ENCODE peak calls at places on chromosome 10, in four cellular contexts. D is lower lobe of right lung; J is Jurkat, Clone E6-1; Q is WERI-Rb-1. W is an unnamed sample.

GRCh38 chr10:98308602-98309365 is 40.8 kb upstream of the LOXL4 start:
- DNase-seq in J (no peak), Q (peak; percentile 66), D (no peak), W (no peak)

GRCh38 chr10:90884414-90884813 is 12.6 kb downstream of the RPP30 start:
- DNase-seq in Q (no peak), D (no peak), J (no peak), W (no peak)

GRCh38 chr10:13006037-13006436 is 4.5 kb upstream of the CCDC3 start:
- DNase-seq in J (no peak), D (no peak), Q (no peak), W (no peak)

GRCh38 chr10:23198940-23199767 is 7.0 kb downstream of the PTF1A start:
- DNase-seq in D (no peak), J (no peak), Q (peak; percentile 16), W (no peak)

GRCh38 chr10:70693619-70694286 is 21.4 kb downstream of the ADAMTS14 start:
- DNase-seq in J (no peak), D (no peak), Q (no peak), W (no peak)

GRCh38 chr10:12965571-12965970 is 35.9 kb downstream of the CCDC3 start:
- DNase-seq in D (no peak), Q (no peak), J (no peak), W (no peak)

GRCh38 chr10:96360331-96360730 is 1.5 kb upstream of the OPALIN start:
- DNase-seq in J (no peak), D (no peak), Q (no peak), W (no peak)

GRCh38 chr10:130466271-130466997 is 330.2 kb downstream of the GLRX3 start:
- DNase-seq in D (no peak), Q (no peak), J (no peak), W (no peak)

GRCh38 chr10:132712291-132712690 is 73.7 kb downstream of the NKX6-2 start:
- DNase-seq in Q (no peak), J (no peak), D (peak; percentile 10), W (no peak)

GRCh38 chr10:22301193-22301592 is 15.0 kb upstream of the COMMD3 start:
- DNase-seq in Q (peak; percentile 47), J (no peak), D (no peak), W (no peak)

GRCh38 chr10:48767752-48768450 is 83.2 kb downstream of the WDFY4 start:
- DNase-seq in D (no peak), Q (no peak), J (no peak), W (no peak)

GRCh38 chr10:89341136-89341535 is 13.3 kb downstream of the IFIT3 start:
- DNase-seq in D (no peak), Q (no peak), J (no peak), W (no peak)

GRCh38 chr10:72889391-72889831 is 4.1 kb upstream of the OIT3 start:
- DNase-seq in Q (no peak), J (no peak), D (no peak), W (no peak)

GRCh38 chr10:26029858-26030257 is 95.8 kb downstream of the MYO3A start:
- DNase-seq in J (no peak), Q (no peak), D (no peak), W (no peak)

GRCh38 chr10:90885176-90885575 is 13.4 kb downstream of the RPP30 start:
- DNase-seq in D (no peak), J (no peak), Q (no peak), W (no peak)

DNA sequence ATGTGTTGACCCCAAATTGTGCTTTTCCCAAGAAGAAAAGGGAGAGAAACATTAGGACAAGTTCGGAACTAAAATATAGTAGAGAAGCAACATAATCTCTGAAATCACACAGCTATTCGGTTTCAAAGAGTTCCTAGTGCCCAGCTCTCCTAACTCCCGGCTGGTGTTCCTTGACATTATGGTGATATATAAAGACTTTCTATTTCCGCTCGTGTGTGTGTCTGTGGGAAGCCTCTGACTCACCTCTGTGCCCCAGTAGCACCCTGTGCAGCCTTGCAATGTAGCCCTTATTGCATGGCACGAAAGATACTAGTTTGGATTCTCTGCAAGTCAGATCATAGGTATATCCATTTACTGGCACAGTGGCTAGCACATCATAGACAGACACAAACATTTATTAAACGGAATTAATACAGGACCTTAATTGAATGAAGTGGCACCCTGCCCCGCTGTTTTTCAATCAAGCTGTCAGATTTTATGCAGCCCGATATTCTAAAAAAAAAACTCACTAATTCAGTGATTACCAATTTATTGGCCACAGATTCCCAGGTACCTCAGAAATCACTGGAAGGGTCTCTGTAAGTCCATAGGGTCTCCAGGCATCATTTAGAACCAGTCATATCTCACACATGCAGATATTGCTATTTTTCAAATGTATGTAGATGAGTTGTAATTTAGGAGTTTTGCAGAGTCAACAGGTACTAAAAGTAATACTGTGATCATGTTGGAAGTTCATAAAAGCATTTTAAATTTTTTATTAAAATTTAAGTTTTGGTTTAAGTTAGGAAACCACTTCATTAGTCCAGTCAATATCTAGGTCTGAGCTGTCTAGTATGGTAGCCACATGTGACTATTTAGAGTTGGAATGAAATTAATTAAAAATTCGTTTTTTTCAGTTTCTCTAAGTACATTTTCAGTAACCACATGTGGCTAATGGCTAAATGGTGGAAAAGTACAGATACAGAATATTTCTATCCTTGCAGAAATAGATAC is 43.3 kb downstream of the SFTPD start:
- DNase-seq in D (no peak), Q (no peak), J (no peak), W (no peak)
- H3K4me3 ChIP-seq in D (peak overlapping the region; percentile 66), Q (peak overlapping the region; percentile 78), J (no peak overlapping the region), W (no peak overlapping the region)

GRCh38 chr10:24307173-24307572 is 98.2 kb downstream of the KIAA1217 start:
- DNase-seq in J (no peak), D (no peak), Q (no peak), W (no peak)

GRCh38 chr10:24303522-24304310 is 94.8 kb downstream of the KIAA1217 start:
- DNase-seq in J (no peak), Q (no peak), D (no peak), W (no peak)

GRCh38 chr10:24306507-24306875 is 97.6 kb downstream of the KIAA1217 start:
- DNase-seq in J (no peak), Q (no peak), D (no peak), W (no peak)

GRCh38 chr10:24307696-24308476 is 98.9 kb downstream of the KIAA1217 start:
- DNase-seq in D (no peak), J (no peak), Q (no peak), W (no peak)

DNA sequence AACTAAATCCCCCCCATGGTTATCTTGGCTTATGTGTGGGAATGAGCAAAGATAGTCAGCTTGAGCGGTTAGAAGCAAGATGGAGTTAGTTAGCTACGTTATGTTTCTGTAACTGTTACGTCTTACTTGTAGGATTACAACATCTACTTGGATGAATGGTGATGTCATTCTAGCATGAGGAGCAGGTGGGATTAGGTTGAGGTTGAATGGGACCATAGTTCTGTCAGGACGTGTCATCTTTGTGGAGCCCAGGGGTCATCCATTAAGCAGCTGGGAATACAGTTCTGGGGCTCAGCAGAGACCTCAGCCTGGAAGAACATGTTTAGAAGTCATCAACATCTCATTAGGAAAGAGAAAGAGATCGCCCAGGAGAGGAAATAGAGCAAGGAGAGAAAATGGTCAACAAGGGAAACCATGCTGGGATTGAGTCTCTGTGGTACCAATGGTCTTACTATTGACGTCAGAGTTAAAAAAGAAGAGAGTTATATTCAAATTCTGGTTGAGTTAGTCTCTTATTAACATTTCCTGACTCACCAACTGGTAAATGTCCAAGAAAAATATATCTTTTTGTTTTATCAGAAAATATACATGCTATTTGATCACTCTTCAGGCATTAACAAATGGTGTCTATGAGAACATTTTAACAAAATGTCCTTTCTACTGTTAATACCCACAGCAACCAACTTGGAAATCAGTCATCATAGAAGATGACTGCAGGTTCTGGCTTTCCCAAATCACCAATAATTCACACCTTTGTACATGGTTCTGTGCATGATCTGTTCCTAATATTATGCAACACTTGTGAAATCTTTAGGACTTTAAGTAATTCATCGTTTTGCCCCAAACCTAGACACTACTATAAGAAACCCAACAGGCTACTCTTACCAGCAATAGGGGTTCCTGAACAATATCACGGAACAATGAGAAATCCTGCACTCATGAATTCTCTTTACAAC is 96.9 kb downstream of the KIAA1217 start:
- DNase-seq in D (no peak), J (no peak), Q (no peak), W (no peak)
- H3K4me3 ChIP-seq in D (no peak overlapping the region), J (no peak overlapping the region), Q (no peak overlapping the region), W (no peak overlapping the region)

GRCh38 chr10:109883859-109884771 is 39.2 kb downstream of the XPNPEP1 start:
- DNase-seq in D (peak; percentile 56), Q (peak; percentile 81), J (peak; percentile 47), W (peak; percentile 81)
- H3K4me3 ChIP-seq in D (no peak overlapping the region), Q (no peak overlapping the region), J (no peak overlapping the region), W (no peak overlapping the region)

GRCh38 chr10:92689663-92690210 is at the start of gene HHEX:
- DNase-seq in Q (peak; percentile 65), D (peak; percentile 84), J (no peak), W (peak; percentile 74)

GRCh38 chr10:92692085-92692671 is 2.4 kb downstream of the HHEX start:
- DNase-seq in J (no peak), D (no peak), Q (no peak), W (no peak)

GRCh38 chr10:92691591-92692084 is 1.9 kb downstream of the HHEX start:
- DNase-seq in J (no peak), D (peak; percentile 84), Q (no peak), W (peak; percentile 30)

GRCh38 chr10:92690211-92691041 is 671 bp downstream of the HHEX start:
- DNase-seq in Q (no peak), J (peak; percentile 24), D (peak; percentile 84), W (no peak)

DNA sequence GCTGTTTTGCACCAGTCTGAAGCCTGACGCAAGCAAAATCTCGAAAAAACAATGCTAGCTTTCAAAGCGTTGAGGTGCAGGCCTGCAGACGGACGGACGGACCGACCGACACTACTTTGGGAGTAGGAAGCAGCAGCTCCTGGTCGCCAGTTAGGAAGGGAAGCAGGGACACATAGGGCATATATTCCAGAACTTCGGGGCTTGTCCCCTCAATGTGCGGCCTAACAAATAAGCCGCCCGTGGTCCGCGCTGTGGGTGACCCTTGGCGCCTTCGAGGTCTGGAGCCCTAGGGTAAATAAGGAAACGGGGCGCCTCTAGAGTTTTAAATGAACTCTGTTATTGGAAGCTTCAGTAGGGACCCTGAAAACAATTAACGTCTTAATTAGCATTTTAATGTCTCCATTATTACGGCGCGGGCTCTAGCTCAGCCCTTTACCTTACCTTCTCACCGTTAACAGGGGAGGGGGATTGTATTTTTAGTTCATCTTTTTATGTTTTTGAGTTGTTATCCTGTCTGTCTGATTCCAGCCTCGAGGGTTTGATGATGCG is 1.4 kb downstream of the HHEX start:
- DNase-seq in J (no peak), Q (no peak), D (peak; percentile 60), W (no peak)
- H3K4me3 ChIP-seq in J (no peak overlapping the region), Q (no peak overlapping the region), D (peak overlapping the region; percentile 73), W (no peak overlapping the region)

DNA sequence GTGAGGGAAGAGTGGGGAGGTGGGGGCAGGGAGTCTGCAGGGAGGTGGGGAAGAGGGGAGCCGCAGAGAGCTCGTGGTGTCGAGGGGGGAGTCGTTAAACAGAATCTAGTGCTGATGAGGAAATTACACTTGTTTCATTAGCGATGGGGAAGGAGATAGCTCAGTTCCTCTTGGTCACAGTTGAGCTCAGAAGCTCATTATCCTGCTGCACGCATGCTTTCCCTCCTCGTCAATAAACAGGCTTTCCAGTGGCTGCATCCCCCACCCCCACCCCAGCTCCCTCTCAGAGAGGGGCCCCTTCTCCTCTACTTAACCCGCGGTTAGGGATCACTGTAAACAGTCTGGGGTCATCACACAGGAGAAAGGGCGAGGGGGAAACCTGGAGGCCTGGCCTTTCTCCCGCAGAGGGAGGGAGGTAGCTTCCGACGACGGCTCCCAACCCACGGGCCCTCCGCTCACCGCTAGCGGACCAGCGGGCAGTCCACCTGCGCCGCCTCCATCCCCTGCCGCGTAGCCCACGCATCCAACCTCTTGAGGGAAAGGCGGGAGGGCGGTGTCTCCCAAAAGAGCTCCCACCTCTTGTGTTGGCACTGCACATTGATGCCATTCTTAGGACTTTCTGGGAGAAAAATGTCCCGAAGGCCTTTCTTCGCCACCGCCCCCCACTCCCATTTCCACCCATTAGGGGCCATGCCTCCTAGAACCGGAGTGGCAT is 80.7 kb downstream of the PAX2 start:
- DNase-seq in D (peak; percentile 15), Q (no peak), J (no peak), W (peak; percentile 33)
- H3K4me3 ChIP-seq in D (peak overlapping the region; percentile 47), Q (no peak overlapping the region), J (no peak overlapping the region), W (no peak overlapping the region)

GRCh38 chr10:75545333-75545732 is 113.9 kb downstream of the LRMDA start:
- DNase-seq in D (no peak), J (no peak), Q (no peak), W (no peak)
- H3K4me3 ChIP-seq in D (no peak overlapping the region), J (no peak overlapping the region), Q (no peak overlapping the region), W (no peak overlapping the region)